ENCODE peak calls at places on chromosomes 7 and 10, in four cellular contexts. One of them, this sample, is unnamed.

GRCh38 chr10:14904316-14904732 is 25.7 kb downstream of the SUV39H2 start:
- DNase-seq in left ventricle myocardium inferior: no peak
- DNase-seq in fibroblast of lung: peak
- DNase-seq in AG04449: no peak
- DNase-seq in this sample: no peak

GRCh38 chr10:113135025-113135424 is 185.0 kb downstream of the TCF7L2 start:
- DNase-seq in left ventricle myocardium inferior: no peak
- DNase-seq in fibroblast of lung: no peak
- DNase-seq in AG04449: no peak
- DNase-seq in this sample: no peak

GRCh38 chr7:69773535-69774225 is 175.4 kb downstream of the AUTS2 start:
- DNase-seq in left ventricle myocardium inferior: no peak
- DNase-seq in fibroblast of lung: no peak
- DNase-seq in AG04449: no peak
- DNase-seq in this sample: no peak

GRCh38 chr10:132407846-132408278 is 10.9 kb downstream of the PWWP2B start:
- DNase-seq in left ventricle myocardium inferior: no peak
- DNase-seq in fibroblast of lung: peak
- DNase-seq in AG04449: no peak
- DNase-seq in this sample: no peak

GRCh38 chr7:3087243-3087642 is 43.6 kb upstream of the CARD11 start:
- DNase-seq in left ventricle myocardium inferior: no peak
- DNase-seq in fibroblast of lung: peak
- DNase-seq in AG04449: no peak
- DNase-seq in this sample: peak

GRCh38 chr10:61024801-61025201 is 80.8 kb upstream of the RHOBTB1 start:
- DNase-seq in left ventricle myocardium inferior: no peak
- DNase-seq in fibroblast of lung: peak
- DNase-seq in AG04449: no peak
- DNase-seq in this sample: no peak

GRCh38 chr10:90588222-90588621 is 269.6 kb downstream of the HTR7 start:
- DNase-seq in left ventricle myocardium inferior: no peak
- DNase-seq in fibroblast of lung: no peak
- DNase-seq in AG04449: no peak
- DNase-seq in this sample: no peak

GRCh38 chr10:57973451-57973850 is 294.2 kb downstream of the IPMK start:
- DNase-seq in left ventricle myocardium inferior: no peak
- DNase-seq in fibroblast of lung: no peak
- DNase-seq in AG04449: no peak
- DNase-seq in this sample: no peak

GRCh38 chr10:8248868-8249267 is 194.4 kb downstream of the GATA3 start:
- DNase-seq in left ventricle myocardium inferior: no peak
- DNase-seq in fibroblast of lung: no peak
- DNase-seq in AG04449: no peak
- DNase-seq in this sample: no peak

GRCh38 chr10:77104459-77104980 is 533.1 kb downstream of the KCNMA1 start:
- DNase-seq in left ventricle myocardium inferior: peak
- DNase-seq in fibroblast of lung: peak
- DNase-seq in AG04449: peak
- DNase-seq in this sample: peak

GRCh38 chr10:131848741-131849590 is 51.8 kb upstream of the PPP2R2D start:
- DNase-seq in left ventricle myocardium inferior: no peak
- DNase-seq in fibroblast of lung: no peak
- DNase-seq in AG04449: no peak
- DNase-seq in this sample: no peak

GRCh38 chr10:122374859-122375721 is 582 bp downstream of the PLEKHA1 start:
- DNase-seq in left ventricle myocardium inferior: peak
- DNase-seq in fibroblast of lung: peak
- DNase-seq in AG04449: no peak
- DNase-seq in this sample: no peak

GRCh38 chr7:33762153-33762902 is 143.0 kb upstream of the BMPER start:
- DNase-seq in left ventricle myocardium inferior: no peak
- DNase-seq in fibroblast of lung: no peak
- DNase-seq in AG04449: no peak
- DNase-seq in this sample: no peak

GRCh38 chr7:130986271-130986690 is 252.3 kb upstream of the KLF14 start:
- DNase-seq in left ventricle myocardium inferior: no peak
- DNase-seq in fibroblast of lung: peak
- DNase-seq in AG04449: no peak
- DNase-seq in this sample: no peak

GRCh38 chr10:21427804-21428481 is 97.5 kb downstream of the SKIDA1 start:
- DNase-seq in left ventricle myocardium inferior: no peak
- DNase-seq in fibroblast of lung: peak
- DNase-seq in AG04449: no peak
- DNase-seq in this sample: no peak

GRCh38 chr10:43316516-43316915 is 49.7 kb upstream of the RASGEF1A start:
- DNase-seq in left ventricle myocardium inferior: no peak
- DNase-seq in fibroblast of lung: no peak
- DNase-seq in AG04449: no peak
- DNase-seq in this sample: no peak

GRCh38 chr7:102019461-102019860 is 202.0 kb downstream of the CUX1 start:
- DNase-seq in left ventricle myocardium inferior: no peak
- DNase-seq in fibroblast of lung: no peak
- DNase-seq in AG04449: no peak
- DNase-seq in this sample: no peak

GRCh38 chr7:102024005-102024768 is 206.8 kb downstream of the CUX1 start:
- DNase-seq in left ventricle myocardium inferior: no peak
- DNase-seq in fibroblast of lung: no peak
- DNase-seq in AG04449: no peak
- DNase-seq in this sample: no peak

GRCh38 chr7:102018876-102019275 is 201.4 kb downstream of the CUX1 start:
- DNase-seq in left ventricle myocardium inferior: no peak
- DNase-seq in fibroblast of lung: no peak
- DNase-seq in AG04449: no peak
- DNase-seq in this sample: no peak

GRCh38 chr7:102024769-102025391 is 207.5 kb downstream of the CUX1 start:
- DNase-seq in left ventricle myocardium inferior: peak
- DNase-seq in fibroblast of lung: no peak
- DNase-seq in AG04449: no peak
- DNase-seq in this sample: no peak

DNA sequence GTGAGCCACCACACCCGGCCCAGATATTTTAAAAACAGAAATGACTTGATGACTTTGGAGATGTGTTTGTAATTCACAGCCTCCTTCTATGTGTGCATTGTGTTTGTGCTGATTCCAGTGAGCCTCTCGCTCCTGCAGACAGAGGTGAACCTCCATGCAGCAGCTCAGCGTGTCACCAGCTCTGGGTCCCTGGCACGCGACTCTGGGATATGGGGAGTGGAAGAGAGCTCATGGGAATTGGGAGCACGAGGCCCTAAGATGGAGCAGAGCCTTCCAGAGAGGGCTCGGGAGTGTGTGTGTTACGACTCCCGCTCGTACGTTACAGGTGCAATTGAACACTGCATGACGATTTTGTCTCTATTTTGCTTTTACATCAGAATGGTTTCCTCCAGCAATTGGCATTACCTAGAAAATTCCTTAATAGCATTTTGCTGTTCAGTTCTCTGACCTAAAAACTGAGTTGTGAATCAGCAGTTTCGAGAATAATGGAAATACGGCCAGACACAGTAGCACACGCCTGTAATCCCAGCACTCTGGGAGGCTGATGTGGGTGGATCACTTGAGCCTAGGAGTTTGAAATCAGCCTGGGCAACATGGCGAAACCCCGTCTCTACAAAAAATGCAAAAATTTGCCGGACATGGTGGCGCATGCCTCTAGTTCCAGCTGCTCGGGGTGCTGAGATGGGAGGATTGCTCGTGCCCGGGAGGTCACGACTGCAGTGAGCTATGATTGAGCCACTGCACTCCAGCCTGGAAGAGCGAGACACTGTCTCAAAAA is 204.6 kb downstream of the CUX1 start:
- DNase-seq in left ventricle myocardium inferior: no peak
- DNase-seq in fibroblast of lung: no peak
- DNase-seq in AG04449: no peak
- DNase-seq in this sample: no peak
- TF ChIP-seq CTCF in left ventricle myocardium inferior: no peak
- TF ChIP-seq CTCF in fibroblast of lung: no peak
- TF ChIP-seq CTCF in AG04449: no peak
- TF ChIP-seq CTCF in this sample: no peak

DNA sequence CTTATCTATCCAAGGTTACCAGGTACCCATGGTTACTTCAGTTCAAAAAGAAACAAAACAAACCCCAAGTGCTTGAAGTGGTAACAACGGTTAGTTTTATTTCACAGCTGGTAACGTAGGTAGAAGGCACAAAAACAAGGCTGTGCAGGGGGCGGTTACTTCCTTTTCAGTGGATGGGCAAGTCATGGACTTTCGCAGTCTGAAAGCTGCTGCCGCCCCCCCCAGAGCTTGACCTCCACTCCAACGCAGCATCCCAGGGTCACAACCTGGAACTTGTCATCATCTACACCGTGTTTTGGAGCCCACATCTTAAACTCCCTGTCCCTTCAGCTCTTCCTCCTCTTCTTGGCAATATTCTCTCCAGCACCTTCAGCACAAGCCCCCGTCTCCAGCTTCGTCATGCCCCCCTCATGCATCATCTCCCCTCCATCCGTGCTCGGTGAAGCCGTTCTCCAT is 181.2 kb upstream of the ITGB1 start:
- DNase-seq in left ventricle myocardium inferior: no peak
- DNase-seq in fibroblast of lung: no peak
- DNase-seq in AG04449: no peak
- DNase-seq in this sample: no peak
- H3K4me3 ChIP-seq in left ventricle myocardium inferior: no peak
- H3K4me3 ChIP-seq in fibroblast of lung: no peak
- H3K4me3 ChIP-seq in AG04449: no peak
- H3K4me3 ChIP-seq in this sample: no peak

DNA sequence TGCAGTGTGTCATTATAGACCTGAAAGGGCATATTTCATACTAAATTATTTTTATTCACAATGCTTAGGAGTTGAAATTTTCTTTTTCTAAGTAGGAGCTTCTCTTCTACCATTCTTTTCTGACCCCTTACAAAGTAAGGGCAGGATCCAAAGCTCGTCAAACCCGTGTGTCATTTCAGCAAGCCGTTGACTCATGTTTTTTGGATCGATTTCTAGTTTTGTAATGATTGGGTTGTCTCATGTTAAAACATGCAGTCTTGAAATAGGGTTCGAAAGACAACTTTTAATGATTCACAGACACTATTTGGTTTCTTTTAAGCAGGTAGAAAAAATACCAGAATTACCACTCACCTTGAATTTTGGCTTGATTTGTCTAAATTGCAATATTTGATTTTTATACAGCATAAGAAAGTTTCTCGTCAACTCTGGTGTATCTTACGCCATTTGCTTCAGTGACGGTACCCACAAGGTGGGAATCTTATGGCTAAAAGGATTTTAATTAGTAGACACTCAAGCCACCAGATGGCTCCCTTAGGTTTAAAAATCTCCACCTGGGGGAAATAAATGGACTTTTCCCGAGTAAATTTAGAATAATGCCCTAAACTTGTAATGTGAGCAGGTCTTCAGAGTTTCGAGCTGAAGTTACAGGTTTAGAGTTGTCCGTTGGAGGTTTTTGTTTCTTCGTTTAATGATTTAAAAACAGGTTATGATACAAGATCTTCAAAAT is 283.4 kb downstream of the CCDC3 start:
- DNase-seq in left ventricle myocardium inferior: no peak
- DNase-seq in fibroblast of lung: peak
- DNase-seq in AG04449: no peak
- DNase-seq in this sample: no peak
- TF ChIP-seq CTCF in left ventricle myocardium inferior: peak
- TF ChIP-seq CTCF in fibroblast of lung: no peak
- TF ChIP-seq CTCF in AG04449: no peak
- TF ChIP-seq CTCF in this sample: peak

GRCh38 chr7:29350351-29350750 is 155.8 kb downstream of the CHN2 start:
- DNase-seq in left ventricle myocardium inferior: no peak
- DNase-seq in fibroblast of lung: no peak
- DNase-seq in AG04449: no peak
- DNase-seq in this sample: no peak
- H3K4me3 ChIP-seq in left ventricle myocardium inferior: no peak
- H3K4me3 ChIP-seq in fibroblast of lung: no peak
- H3K4me3 ChIP-seq in AG04449: no peak
- H3K4me3 ChIP-seq in this sample: no peak

GRCh38 chr10:78600121-78600665 is 468.6 kb upstream of the ZMIZ1 start:
- DNase-seq in left ventricle myocardium inferior: no peak
- DNase-seq in fibroblast of lung: no peak
- DNase-seq in AG04449: no peak
- DNase-seq in this sample: no peak

GRCh38 chr10:78600740-78601139 is 468.0 kb upstream of the ZMIZ1 start:
- DNase-seq in left ventricle myocardium inferior: no peak
- DNase-seq in fibroblast of lung: no peak
- DNase-seq in AG04449: no peak
- DNase-seq in this sample: no peak

GRCh38 chr10:78597791-78598555 is 470.8 kb upstream of the ZMIZ1 start:
- DNase-seq in left ventricle myocardium inferior: no peak
- DNase-seq in fibroblast of lung: no peak
- DNase-seq in AG04449: no peak
- DNase-seq in this sample: no peak

GRCh38 chr10:78596556-78596955 is 472.2 kb upstream of the ZMIZ1 start:
- DNase-seq in left ventricle myocardium inferior: no peak
- DNase-seq in fibroblast of lung: no peak
- DNase-seq in AG04449: no peak
- DNase-seq in this sample: no peak

DNA sequence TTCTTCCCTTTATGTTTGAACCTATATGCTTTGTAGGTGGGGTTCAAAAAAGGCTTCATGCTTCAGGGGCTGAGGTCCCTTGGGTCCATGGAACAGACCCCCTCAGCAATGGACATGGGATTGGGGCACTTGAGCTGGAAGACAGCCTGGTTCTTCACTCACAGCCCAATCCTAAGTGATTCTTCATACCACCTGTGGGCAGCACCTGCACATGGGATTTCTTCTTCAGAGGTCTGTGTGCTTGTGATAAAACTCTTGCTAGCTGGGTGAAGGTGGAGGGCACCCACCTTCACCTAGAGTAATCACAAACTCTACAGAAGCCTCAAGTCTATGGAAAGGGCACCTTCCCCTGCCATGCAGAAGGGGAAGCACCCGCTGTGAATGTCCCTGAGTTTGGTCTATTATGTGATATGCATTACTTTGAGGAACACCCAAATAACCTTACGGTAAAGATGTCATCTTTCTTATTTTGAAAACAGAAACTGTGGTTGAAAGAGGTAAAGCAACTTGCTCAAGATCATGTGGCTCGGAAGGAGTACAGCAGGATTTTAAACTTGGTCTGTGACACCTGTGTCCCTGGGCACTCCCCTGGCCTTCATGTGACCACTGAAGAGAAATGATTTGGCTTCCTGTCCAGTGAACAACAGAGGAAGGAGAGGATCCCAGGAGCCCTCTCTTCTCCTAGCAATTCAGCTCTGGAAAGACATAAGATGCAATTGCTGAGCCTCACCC is 469.5 kb upstream of the ZMIZ1 start:
- DNase-seq in left ventricle myocardium inferior: no peak
- DNase-seq in fibroblast of lung: no peak
- DNase-seq in AG04449: no peak
- DNase-seq in this sample: no peak
- TF ChIP-seq CTCF in left ventricle myocardium inferior: no peak
- TF ChIP-seq CTCF in fibroblast of lung: no peak
- TF ChIP-seq CTCF in AG04449: no peak
- TF ChIP-seq CTCF in this sample: peak

GRCh38 chr10:69577268-69578232 is 4.3 kb upstream of the NEUROG3 start:
- DNase-seq in left ventricle myocardium inferior: no peak
- DNase-seq in fibroblast of lung: no peak
- DNase-seq in AG04449: no peak
- DNase-seq in this sample: no peak
- H3K4me3 ChIP-seq in left ventricle myocardium inferior: no peak
- H3K4me3 ChIP-seq in fibroblast of lung: no peak
- H3K4me3 ChIP-seq in AG04449: no peak
- H3K4me3 ChIP-seq in this sample: no peak

GRCh38 chr7:44085549-44085948 is 3.2 kb upstream of the POLM start:
- DNase-seq in left ventricle myocardium inferior: peak
- DNase-seq in fibroblast of lung: no peak
- DNase-seq in AG04449: no peak
- DNase-seq in this sample: no peak
- TF ChIP-seq CTCF in left ventricle myocardium inferior: no peak
- TF ChIP-seq CTCF in fibroblast of lung: no peak
- TF ChIP-seq CTCF in AG04449: peak
- TF ChIP-seq CTCF in this sample: peak

This sample was measured in kidney epithelial cell.